ENCODE peak calls at places on chromosomes 11 and 22, in six cellular contexts. W is heart left ventricle; Y is CD8-positive, alpha-beta T cell; Q is mammary epithelial cell; C is tibial artery; D is GM23338. L is an unnamed sample.
A peak's percentile ranks its signal among the peaks of the same experiment; 100 is the strongest.

GRCh38 chr22:35269630-35270029 is 12.3 kb downstream of the HMGXB4 start:
- DNase-seq in D (no peak), W (no peak), Q (no peak), C (no peak), Y (no peak), L (no peak)

GRCh38 chr22:48883211-48883960 is 944.3 kb downstream of the BRD1 start:
- DNase-seq in Q (no peak), Y (no peak), W (no peak), C (peak; percentile 29), D (no peak), L (no peak)

GRCh38 chr11:92978226-92979111 is 9.0 kb downstream of the MTNR1B start:
- DNase-seq in D (no peak), C (no peak), Q (peak; percentile 52), Y (no peak), W (no peak), L (no peak)

GRCh38 chr11:134584706-134585445 is 172.8 kb upstream of the B3GAT1 start:
- DNase-seq in Y (no peak), D (no peak), W (no peak), Q (no peak), C (no peak), L (no peak)

GRCh38 chr11:70556884-70557741 is 158.8 kb downstream of the CTTN start:
- DNase-seq in W (no peak), D (no peak), Q (peak; percentile 52), Y (no peak), C (no peak), L (peak; percentile 39)

GRCh38 chr11:127675602-127676001 is 675.0 kb upstream of the KIRREL3 start:
- DNase-seq in Q (no peak), C (no peak), D (no peak), W (no peak), Y (no peak), L (no peak)

GRCh38 chr11:8016396-8016949 is 29.3 kb downstream of the EIF3F start:
- DNase-seq in Y (no peak), D (peak; percentile 81), C (no peak), Q (no peak), W (no peak), L (no peak)

GRCh38 chr22:25492950-25493790 is 71.3 kb upstream of the GRK3 start:
- DNase-seq in Q (no peak), C (no peak), W (no peak), D (no peak), Y (no peak), L (no peak)

GRCh38 chr22:26589845-26590524 is at the start of gene TPST2:
- DNase-seq in Q (peak; percentile 68), W (peak; percentile 80), Y (peak; percentile 74), C (peak; percentile 87), D (peak; percentile 85), L (no peak)

GRCh38 chr11:125568970-125569912 is at the start of gene EI24:
- DNase-seq in Q (peak; percentile 90), C (peak; percentile 94), W (peak; percentile 95), D (peak; percentile 98), Y (peak; percentile 86), L (peak; percentile 49)

GRCh38 chr11:86288776-86289507 is 13.1 kb upstream of the HIKESHI start:
- DNase-seq in C (no peak), W (no peak), D (no peak), Y (no peak), Q (no peak), L (no peak)

GRCh38 chr22:21967693-21968271 is 14.8 kb downstream of the TOP3B start:
- DNase-seq in Y (no peak), Q (no peak), D (no peak), W (no peak), C (no peak), L (no peak)

GRCh38 chr22:20494978-20495860 is at the start of gene KLHL22:
- DNase-seq in Q (peak; percentile 37), C (peak; percentile 74), W (peak; percentile 47), Y (peak; percentile 42), D (peak; percentile 57), L (no peak)

GRCh38 chr22:50014655-50015401 is 2.3 kb upstream of the IL17REL start:
- DNase-seq in D (peak; percentile 40), W (no peak), Q (no peak), Y (no peak), C (no peak), L (no peak)

GRCh38 chr11:107689317-107690202 is 22.3 kb downstream of the SLN start:
- DNase-seq in Q (peak; percentile 34), C (no peak), W (peak; percentile 47), Y (peak; percentile 53), D (peak; percentile 92), L (no peak)

GRCh38 chr11:13114566-13115465 is 105.7 kb downstream of the RASSF10 start:
- DNase-seq in C (no peak), W (no peak), Q (no peak), Y (no peak), D (peak; percentile 69), L (no peak)

GRCh38 chr11:10824888-10825287 is 16.2 kb upstream of the EIF4G2 start:
- DNase-seq in Q (no peak), Y (no peak), D (no peak), W (no peak), C (no peak), L (no peak)

GRCh38 chr11:86811637-86812321 is 11.4 kb downstream of the PRSS23 start:
- DNase-seq in Y (no peak), W (no peak), C (no peak), Q (peak; percentile 60), D (peak; percentile 54), L (no peak)

GRCh38 chr22:25564979-25565677 is 653 bp downstream of the GRK3 start:
- DNase-seq in W (peak; percentile 38), Q (peak; percentile 41), D (peak; percentile 91), C (no peak), Y (no peak), L (no peak)

GRCh38 chr11:26297179-26297970 is 34.6 kb upstream of the ANO3 start:
- DNase-seq in Y (no peak), Q (peak; percentile 42), W (no peak), D (peak; percentile 66), C (no peak), L (peak; percentile 65)

GRCh38 chr11:133153031-133153430 is 379.3 kb downstream of the OPCML start:
- DNase-seq in Y (no peak), C (no peak), W (no peak), D (peak; percentile 51), Q (no peak), L (no peak)

GRCh38 chr11:88352139-88352538 is 14.6 kb upstream of the CTSC start:
- DNase-seq in D (no peak), Y (no peak), W (no peak), C (no peak), Q (peak; percentile 37), L (no peak)

GRCh38 chr11:3855808-3856491 is 486 bp downstream of the STIM1 start:
- DNase-seq in Q (peak; percentile 50), C (peak; percentile 77), D (peak; percentile 58), W (peak; percentile 64), Y (peak; percentile 52), L (no peak)

GRCh38 chr11:12110714-12111481 is 508 bp downstream of the MICAL2 start:
- DNase-seq in Q (peak; percentile 37), Y (peak; percentile 34), W (peak; percentile 52), D (peak; percentile 62), C (peak; percentile 76), L (no peak)

GRCh38 chr11:58006940-58007339 is 16.7 kb upstream of the OR9Q1 start:
- DNase-seq in Y (no peak), D (no peak), Q (peak; percentile 63), C (no peak), W (no peak), L (peak; percentile 48)

GRCh38 chr11:64933935-64934693 is 1.6 kb downstream of the GPHA2 start:
- DNase-seq in Q (no peak), Y (no peak), D (no peak), C (no peak), W (no peak), L (no peak)

GRCh38 chr11:128830836-128831780 is 36.0 kb downstream of the KCNJ1 start:
- DNase-seq in D (peak; percentile 91), C (peak; percentile 86), W (peak; percentile 68), Q (peak; percentile 58), Y (peak; percentile 91), L (peak; percentile 22)

GRCh38 chr22:44567846-44568493 is 69.9 kb upstream of the RTL6 start:
- DNase-seq in Q (peak; percentile 17), W (peak; percentile 27), Y (peak; percentile 58), C (peak; percentile 58), D (peak; percentile 57), L (no peak)

GRCh38 chr11:119422505-119423416 is at the start of gene THY1:
- DNase-seq in D (peak; percentile 88), Y (no peak), W (no peak), C (no peak), Q (no peak), L (no peak)

GRCh38 chr11:88282789-88283188 is 54.7 kb downstream of the CTSC start:
- DNase-seq in C (no peak), W (no peak), D (no peak), Q (no peak), Y (no peak), L (no peak)

DNA sequence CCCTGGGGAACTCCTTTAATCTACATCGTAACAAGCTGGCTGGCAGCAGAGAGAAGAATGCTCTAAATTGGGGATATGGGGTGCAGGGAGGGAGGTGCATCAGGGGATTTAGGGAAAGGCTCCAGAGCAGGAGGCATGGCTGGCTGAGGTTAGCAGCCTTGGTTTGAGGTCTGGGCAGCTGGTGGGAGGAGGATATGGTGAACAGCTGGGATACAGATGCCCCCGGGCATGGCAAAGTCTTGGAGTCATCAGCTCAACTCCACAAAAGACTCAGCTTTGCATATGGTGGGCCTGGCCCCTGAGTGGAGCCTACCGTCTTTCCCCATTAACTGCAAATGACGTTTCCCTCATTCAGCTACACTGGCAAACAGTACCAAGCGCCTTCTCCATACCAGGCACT is 5.4 kb downstream of the FAM83F start:
- DNase-seq in Q (no peak), C (no peak), D (no peak), Y (no peak), W (no peak), L (no peak)
- H3K27ac ChIP-seq in Q (no peak overlapping the region), C (no peak overlapping the region), D (no peak overlapping the region), Y (no peak overlapping the region), W (no peak overlapping the region), L (peak overlapping the region; percentile 78)

GRCh38 chr22:31947296-31947695 is 3.0 kb downstream of the YWHAH start:
- DNase-seq in Y (peak; percentile 44), C (no peak), Q (peak; percentile 46), W (no peak), D (no peak), L (no peak)
- H3K27ac ChIP-seq in Y (no peak overlapping the region), C (peak overlapping the region; percentile 99), Q (peak overlapping the region; percentile 20), W (peak overlapping the region; percentile 100), D (no peak overlapping the region), L (peak overlapping the region; percentile 86)

DNA sequence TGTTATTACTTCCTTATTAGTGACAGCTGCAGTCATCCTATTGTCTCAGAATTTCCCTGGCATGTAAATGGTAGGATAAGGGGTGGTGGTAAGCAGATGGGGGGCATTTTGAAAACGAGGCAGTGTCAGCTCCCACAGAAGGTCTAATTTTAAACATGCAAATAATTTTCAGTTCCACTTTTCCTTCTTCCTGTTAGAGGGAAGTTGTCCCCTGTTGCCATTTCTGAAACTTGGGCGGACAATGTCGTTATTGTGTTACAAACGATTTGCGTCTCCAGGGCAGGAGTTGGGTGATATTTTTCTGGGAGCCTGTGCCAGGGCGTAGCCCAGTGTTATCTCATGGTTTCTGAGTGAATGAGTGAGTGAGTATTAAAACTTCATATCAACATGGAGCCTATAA is 7.4 kb downstream of the PTPRJ start:
- DNase-seq in C (no peak), Q (no peak), W (no peak), Y (no peak), D (no peak), L (no peak)
- H3K27ac ChIP-seq in C (no peak overlapping the region), Q (no peak overlapping the region), W (peak overlapping the region; percentile 68), Y (no peak overlapping the region), D (no peak overlapping the region), L (no peak overlapping the region)

GRCh38 chr11:417652-418342 is 3.0 kb upstream of the SIGIRR start:
- DNase-seq in Y (no peak), D (no peak), C (no peak), Q (no peak), W (peak; percentile 26), L (no peak)
- H3K27ac ChIP-seq in Y (no peak overlapping the region), D (no peak overlapping the region), C (no peak overlapping the region), Q (no peak overlapping the region), W (peak overlapping the region; percentile 93), L (no peak overlapping the region)

L was measured in epithelial cell of prostate.